ENCODE peak calls at places on chromosomes 12 and 14, in four cellular contexts. One of them, this sample, is unnamed.

GRCh38 chr14:37583358-37584210 is 11.5 kb downstream of the FOXA1 start:
- DNase-seq in HepG2: peak
- DNase-seq in K562: no peak
- DNase-seq in WTC11: peak
- DNase-seq in this sample: no peak

GRCh38 chr12:68951652-68952051 is 18.7 kb upstream of the CPM start:
- DNase-seq in HepG2: no peak
- DNase-seq in K562: no peak
- DNase-seq in WTC11: no peak
- DNase-seq in this sample: no peak

GRCh38 chr12:55736780-55737580 is 5.9 kb upstream of the GDF11 start:
- DNase-seq in WTC11: peak
- DNase-seq in HepG2: peak
- DNase-seq in K562: peak
- DNase-seq in this sample: peak

GRCh38 chr12:6869049-6870021 is 2.0 kb downstream of the TPI1 start:
- DNase-seq in HepG2: peak
- DNase-seq in K562: peak
- DNase-seq in WTC11: peak
- DNase-seq in this sample: peak

GRCh38 chr12:90065301-90065801 is 356.7 kb upstream of the ATP2B1 start:
- DNase-seq in WTC11: no peak
- DNase-seq in K562: no peak
- DNase-seq in HepG2: no peak
- DNase-seq in this sample: no peak

GRCh38 chr12:110102255-110102654 is 21.9 kb upstream of the IFT81 start:
- DNase-seq in K562: peak
- DNase-seq in WTC11: peak
- DNase-seq in HepG2: peak
- DNase-seq in this sample: peak

GRCh38 chr12:51886021-51886710 is 1.7 kb upstream of the ANKRD33 start:
- DNase-seq in WTC11: no peak
- DNase-seq in HepG2: peak
- DNase-seq in K562: peak
- DNase-seq in this sample: no peak

GRCh38 chr12:76927170-76927784 is 48.5 kb upstream of the CSRP2 start:
- DNase-seq in WTC11: peak
- DNase-seq in K562: peak
- DNase-seq in HepG2: peak
- DNase-seq in this sample: peak

GRCh38 chr12:65121049-65121955 is at the start of gene WIF1:
- DNase-seq in HepG2: no peak
- DNase-seq in WTC11: peak
- DNase-seq in K562: no peak
- DNase-seq in this sample: peak

GRCh38 chr14:103828315-103828967 is 18.9 kb downstream of the PPP1R13B start:
- DNase-seq in WTC11: no peak
- DNase-seq in K562: no peak
- DNase-seq in HepG2: no peak
- DNase-seq in this sample: no peak

GRCh38 chr12:66550626-66551025 is 128.2 kb downstream of the GRIP1 start:
- DNase-seq in K562: no peak
- DNase-seq in WTC11: no peak
- DNase-seq in HepG2: no peak
- DNase-seq in this sample: no peak

GRCh38 chr12:52835271-52836041 is 1.3 kb upstream of the KRT79 start:
- DNase-seq in K562: no peak
- DNase-seq in WTC11: no peak
- DNase-seq in HepG2: no peak
- DNase-seq in this sample: no peak

GRCh38 chr12:3464561-3464960 is 26.4 kb upstream of the PRMT8 start:
- DNase-seq in K562: no peak
- DNase-seq in WTC11: no peak
- DNase-seq in HepG2: no peak
- DNase-seq in this sample: no peak

GRCh38 chr12:128639089-128639488 is 184.7 kb downstream of the SLC15A4 start:
- DNase-seq in WTC11: no peak
- DNase-seq in HepG2: no peak
- DNase-seq in K562: no peak
- DNase-seq in this sample: no peak
- TF ChIP-seq FOXJ3 in WTC11: no peak
- TF ChIP-seq FOXJ3 in HepG2: no peak
- TF ChIP-seq FOXJ3 in K562: no peak
- TF ChIP-seq FOXJ3 in this sample: no peak

GRCh38 chr12:108349245-108349644 is 10.1 kb upstream of the CMKLR1 start:
- DNase-seq in K562: no peak
- DNase-seq in HepG2: no peak
- DNase-seq in WTC11: no peak
- DNase-seq in this sample: no peak

GRCh38 chr12:108348842-108349241 is 9.7 kb upstream of the CMKLR1 start:
- DNase-seq in HepG2: no peak
- DNase-seq in K562: no peak
- DNase-seq in WTC11: no peak
- DNase-seq in this sample: no peak

GRCh38 chr12:108355069-108355468 is 16.0 kb upstream of the CMKLR1 start:
- DNase-seq in K562: no peak
- DNase-seq in HepG2: no peak
- DNase-seq in WTC11: no peak
- DNase-seq in this sample: no peak

GRCh38 chr12:108350511-108350910 is 11.4 kb upstream of the CMKLR1 start:
- DNase-seq in HepG2: no peak
- DNase-seq in WTC11: no peak
- DNase-seq in K562: no peak
- DNase-seq in this sample: no peak

DNA sequence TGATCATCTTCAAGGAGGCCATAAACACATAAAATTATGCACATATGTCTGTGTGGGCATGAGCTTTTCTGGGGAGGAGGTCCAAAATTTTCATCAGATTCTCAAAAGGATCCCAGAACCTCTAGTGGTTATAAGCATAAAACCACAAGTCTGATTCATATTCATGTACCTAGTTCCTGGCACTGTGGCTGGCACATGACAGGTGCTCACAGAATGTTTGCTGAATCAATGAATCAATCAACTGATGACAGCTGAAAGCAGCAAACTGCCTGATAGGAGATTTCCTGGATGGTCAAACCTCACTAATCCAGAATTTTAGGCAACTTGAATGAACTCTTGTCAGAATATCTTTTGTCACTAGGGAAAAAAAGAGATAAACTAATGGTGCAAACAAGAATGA is 13.5 kb upstream of the CMKLR1 start:
- DNase-seq in K562: no peak
- DNase-seq in HepG2: no peak
- DNase-seq in WTC11: no peak
- DNase-seq in this sample: no peak
- TF ChIP-seq FOXJ3 in K562: no peak
- TF ChIP-seq FOXJ3 in HepG2: no peak
- TF ChIP-seq FOXJ3 in WTC11: no peak
- TF ChIP-seq FOXJ3 in this sample: no peak

DNA sequence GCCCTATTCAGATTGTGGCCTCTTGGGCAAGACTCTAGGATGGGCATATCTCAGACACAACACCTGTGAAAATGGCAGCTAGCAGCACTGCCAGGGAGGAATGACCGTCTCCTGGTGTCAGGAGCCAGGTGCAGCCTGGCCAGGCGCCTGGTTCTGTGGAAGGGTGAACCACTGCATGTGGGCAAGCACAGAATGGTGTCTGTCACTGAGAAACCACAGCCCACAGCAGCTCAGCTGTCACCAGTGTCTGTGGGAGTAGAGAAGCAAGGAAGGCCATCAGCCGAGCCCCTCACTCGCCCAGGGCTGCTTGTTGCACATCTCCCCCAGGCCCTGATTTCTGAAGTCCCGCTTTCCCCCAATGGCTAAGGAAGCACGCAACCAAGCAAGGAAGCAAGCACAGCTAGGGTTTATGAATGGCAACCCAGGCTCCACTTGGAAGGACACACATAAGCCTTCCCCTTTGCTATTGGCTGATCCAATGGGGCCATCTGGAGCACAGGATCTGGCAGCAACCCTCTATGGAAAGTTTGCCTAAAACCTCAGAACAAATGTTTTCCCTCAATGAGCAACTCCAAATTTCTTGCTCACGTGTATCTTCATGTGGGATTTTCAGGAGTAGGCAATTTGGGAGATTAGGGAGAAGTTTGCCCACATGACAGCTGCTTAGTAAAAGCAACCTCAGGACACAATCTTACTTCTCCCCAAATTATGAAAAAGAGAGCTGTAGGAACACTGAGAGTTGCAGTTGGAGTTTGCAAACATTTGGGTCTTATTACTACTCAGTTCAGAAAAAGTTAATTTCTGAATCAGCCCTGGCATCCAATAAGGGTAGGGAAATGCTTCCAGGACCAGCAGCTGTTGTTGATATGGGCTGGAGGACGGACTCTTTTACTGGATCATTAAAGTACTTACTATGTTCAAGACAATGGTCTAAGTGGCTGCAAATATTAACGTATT is 44.7 kb downstream of the GPHB5 start:
- DNase-seq in HepG2: no peak
- DNase-seq in K562: no peak
- DNase-seq in WTC11: no peak
- DNase-seq in this sample: no peak
- TF ChIP-seq FOXJ3 in HepG2: no peak
- TF ChIP-seq FOXJ3 in K562: no peak
- TF ChIP-seq FOXJ3 in WTC11: no peak
- TF ChIP-seq FOXJ3 in this sample: no peak

DNA sequence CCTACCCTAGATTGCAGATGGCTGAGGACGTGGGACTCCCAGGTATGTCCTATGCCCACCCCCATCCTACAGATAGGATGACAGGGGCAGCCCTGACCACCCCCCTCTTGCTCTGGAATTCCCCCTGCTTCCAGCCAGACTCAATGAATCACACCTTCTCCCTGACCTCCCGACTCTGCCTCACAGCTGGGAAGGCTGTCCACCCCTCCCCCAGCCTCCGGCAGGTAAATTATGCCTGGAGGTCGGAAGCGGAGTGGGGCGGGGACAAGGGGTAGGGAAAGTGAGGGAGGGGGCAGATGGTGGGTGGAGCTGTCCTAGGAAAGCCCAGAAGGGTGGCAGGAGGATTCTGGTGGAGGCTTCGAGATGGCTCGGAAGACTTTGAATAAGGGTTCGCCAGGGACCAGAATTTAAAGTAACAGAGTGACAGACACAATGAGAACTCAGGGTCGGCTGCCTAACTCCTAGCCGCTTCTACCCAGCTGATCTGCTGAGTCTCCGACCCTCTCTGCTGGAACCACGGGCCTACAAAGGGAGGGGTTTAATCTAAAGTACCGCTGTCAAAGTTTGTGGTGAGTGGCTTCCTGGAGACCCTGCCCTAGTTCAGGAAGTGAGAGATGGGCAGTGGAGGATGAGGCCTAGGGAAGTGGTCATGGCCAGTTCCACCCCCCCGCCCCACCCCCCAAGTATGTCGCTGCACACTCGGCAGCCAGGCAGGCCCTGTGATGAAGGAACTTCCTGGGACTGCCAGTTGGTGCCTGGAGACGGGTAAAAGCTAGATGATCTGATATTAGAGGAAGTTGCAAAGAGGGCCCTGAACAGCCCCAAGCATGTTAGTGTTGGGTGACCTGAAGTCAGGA is 4.2 kb downstream of the PLEKHG3 start:
- DNase-seq in HepG2: no peak
- DNase-seq in WTC11: peak
- DNase-seq in K562: no peak
- DNase-seq in this sample: no peak
- TF ChIP-seq FOXJ3 in HepG2: no peak
- TF ChIP-seq FOXJ3 in WTC11: no peak
- TF ChIP-seq FOXJ3 in K562: no peak
- TF ChIP-seq FOXJ3 in this sample: no peak

GRCh38 chr12:116892318-116892717 is 11.1 kb upstream of the HRK start:
- DNase-seq in WTC11: no peak
- DNase-seq in HepG2: no peak
- DNase-seq in K562: no peak
- DNase-seq in this sample: no peak
- TF ChIP-seq FOXJ3 in WTC11: no peak
- TF ChIP-seq FOXJ3 in HepG2: no peak
- TF ChIP-seq FOXJ3 in K562: no peak
- TF ChIP-seq FOXJ3 in this sample: no peak

This sample was measured in SK-N-SH.